ENCODE peak calls at places on chromosomes 3 and 15, in six cellular contexts. One of them, this sample, is unnamed.

GRCh38 chr3:169150874-169151273 is 512.6 kb downstream of the MECOM start:
- DNase-seq in omental fat pad: no peak
- DNase-seq in AG09319: no peak
- DNase-seq in astrocyte of the spinal cord: no peak
- DNase-seq in cardiac fibroblast: no peak
- DNase-seq in GM12878: no peak
- DNase-seq in this sample: no peak

GRCh38 chr3:36867810-36868209 is 77.0 kb downstream of the TRANK1 start:
- DNase-seq in omental fat pad: no peak
- DNase-seq in AG09319: no peak
- DNase-seq in astrocyte of the spinal cord: no peak
- DNase-seq in cardiac fibroblast: no peak
- DNase-seq in GM12878: no peak
- DNase-seq in this sample: no peak

GRCh38 chr3:194756460-194757355 is 71.0 kb downstream of the FAM43A start:
- DNase-seq in cardiac fibroblast: no peak
- DNase-seq in GM12878: no peak
- DNase-seq in astrocyte of the spinal cord: no peak
- DNase-seq in AG09319: no peak
- DNase-seq in omental fat pad: no peak
- DNase-seq in this sample: no peak

GRCh38 chr3:4271834-4272233 is 31.3 kb upstream of the SETMAR start:
- DNase-seq in omental fat pad: no peak
- DNase-seq in AG09319: no peak
- DNase-seq in cardiac fibroblast: peak
- DNase-seq in astrocyte of the spinal cord: peak
- DNase-seq in GM12878: no peak
- DNase-seq in this sample: no peak

GRCh38 chr3:101942356-101942755 is 93.0 kb downstream of the NFKBIZ start:
- DNase-seq in AG09319: no peak
- DNase-seq in cardiac fibroblast: no peak
- DNase-seq in astrocyte of the spinal cord: peak
- DNase-seq in GM12878: no peak
- DNase-seq in omental fat pad: no peak
- DNase-seq in this sample: no peak

GRCh38 chr3:104677932-104678331 is 688.8 kb upstream of the ALCAM start:
- DNase-seq in AG09319: no peak
- DNase-seq in GM12878: no peak
- DNase-seq in astrocyte of the spinal cord: no peak
- DNase-seq in cardiac fibroblast: no peak
- DNase-seq in omental fat pad: no peak
- DNase-seq in this sample: no peak

GRCh38 chr15:101672298-101672697 is 20.1 kb upstream of the TM2D3 start:
- DNase-seq in cardiac fibroblast: no peak
- DNase-seq in omental fat pad: no peak
- DNase-seq in AG09319: no peak
- DNase-seq in astrocyte of the spinal cord: no peak
- DNase-seq in GM12878: no peak
- DNase-seq in this sample: no peak

GRCh38 chr3:127172670-127173515 is 20.0 kb upstream of the PRR23E start:
- DNase-seq in omental fat pad: no peak
- DNase-seq in cardiac fibroblast: peak
- DNase-seq in GM12878: no peak
- DNase-seq in astrocyte of the spinal cord: peak
- DNase-seq in AG09319: peak
- DNase-seq in this sample: peak

GRCh38 chr15:48643776-48644497 is 1.6 kb downstream of the FBN1 start:
- DNase-seq in GM12878: no peak
- DNase-seq in omental fat pad: no peak
- DNase-seq in cardiac fibroblast: peak
- DNase-seq in AG09319: no peak
- DNase-seq in astrocyte of the spinal cord: no peak
- DNase-seq in this sample: no peak

GRCh38 chr3:133979553-133979952 is 50.2 kb downstream of the SLCO2A1 start:
- DNase-seq in astrocyte of the spinal cord: no peak
- DNase-seq in omental fat pad: no peak
- DNase-seq in cardiac fibroblast: no peak
- DNase-seq in AG09319: no peak
- DNase-seq in GM12878: no peak
- DNase-seq in this sample: no peak

GRCh38 chr3:124149081-124149480 is 157.2 kb upstream of the ROPN1 start:
- DNase-seq in cardiac fibroblast: no peak
- DNase-seq in omental fat pad: no peak
- DNase-seq in AG09319: no peak
- DNase-seq in astrocyte of the spinal cord: no peak
- DNase-seq in GM12878: no peak
- DNase-seq in this sample: no peak

GRCh38 chr3:23669541-23670255 is 136.1 kb upstream of the UBE2E1 start:
- DNase-seq in AG09319: no peak
- DNase-seq in cardiac fibroblast: no peak
- DNase-seq in GM12878: no peak
- DNase-seq in omental fat pad: no peak
- DNase-seq in astrocyte of the spinal cord: no peak
- DNase-seq in this sample: no peak

GRCh38 chr3:28799084-28799483 is 450.5 kb upstream of the AZI2 start:
- DNase-seq in cardiac fibroblast: peak
- DNase-seq in GM12878: no peak
- DNase-seq in AG09319: no peak
- DNase-seq in astrocyte of the spinal cord: no peak
- DNase-seq in omental fat pad: no peak
- DNase-seq in this sample: no peak

GRCh38 chr3:85252686-85253085 is 293.9 kb downstream of the CADM2 start:
- DNase-seq in GM12878: no peak
- DNase-seq in omental fat pad: no peak
- DNase-seq in astrocyte of the spinal cord: no peak
- DNase-seq in AG09319: no peak
- DNase-seq in cardiac fibroblast: no peak
- DNase-seq in this sample: no peak

GRCh38 chr3:184551614-184552256 is 9.8 kb upstream of the EPHB3 start:
- DNase-seq in cardiac fibroblast: no peak
- DNase-seq in GM12878: no peak
- DNase-seq in AG09319: no peak
- DNase-seq in omental fat pad: no peak
- DNase-seq in astrocyte of the spinal cord: no peak
- DNase-seq in this sample: no peak

GRCh38 chr3:106848099-106848498 is 529.1 kb upstream of the CCDC54 start:
- DNase-seq in omental fat pad: no peak
- DNase-seq in cardiac fibroblast: no peak
- DNase-seq in astrocyte of the spinal cord: no peak
- DNase-seq in AG09319: no peak
- DNase-seq in GM12878: no peak
- DNase-seq in this sample: no peak

GRCh38 chr3:127209155-127209839 is 16.4 kb downstream of the PRR23E start:
- DNase-seq in GM12878: no peak
- DNase-seq in omental fat pad: no peak
- DNase-seq in astrocyte of the spinal cord: no peak
- DNase-seq in AG09319: no peak
- DNase-seq in cardiac fibroblast: no peak
- DNase-seq in this sample: no peak

GRCh38 chr3:120113128-120114116 is 19.2 kb upstream of the GSK3B start:
- DNase-seq in omental fat pad: no peak
- DNase-seq in cardiac fibroblast: peak
- DNase-seq in GM12878: no peak
- DNase-seq in AG09319: no peak
- DNase-seq in astrocyte of the spinal cord: peak
- DNase-seq in this sample: no peak

GRCh38 chr15:95291878-95292472 is 1038.5 kb upstream of the NR2F2 start:
- DNase-seq in astrocyte of the spinal cord: peak
- DNase-seq in cardiac fibroblast: peak
- DNase-seq in omental fat pad: no peak
- DNase-seq in GM12878: no peak
- DNase-seq in AG09319: no peak
- DNase-seq in this sample: no peak

GRCh38 chr3:107684431-107684925 is 161.7 kb downstream of the BBX start:
- DNase-seq in AG09319: no peak
- DNase-seq in astrocyte of the spinal cord: peak
- DNase-seq in omental fat pad: no peak
- DNase-seq in cardiac fibroblast: no peak
- DNase-seq in GM12878: no peak
- DNase-seq in this sample: no peak

GRCh38 chr15:41989573-41990242 is 17.4 kb upstream of the EHD4 start:
- DNase-seq in omental fat pad: peak
- DNase-seq in cardiac fibroblast: peak
- DNase-seq in GM12878: no peak
- DNase-seq in AG09319: peak
- DNase-seq in astrocyte of the spinal cord: peak
- DNase-seq in this sample: peak

GRCh38 chr3:125319765-125320164 is 55.4 kb downstream of the ZNF148 start:
- DNase-seq in astrocyte of the spinal cord: no peak
- DNase-seq in omental fat pad: no peak
- DNase-seq in AG09319: no peak
- DNase-seq in GM12878: no peak
- DNase-seq in cardiac fibroblast: no peak
- DNase-seq in this sample: no peak

GRCh38 chr3:71050133-71050520 is 533.4 kb downstream of the FOXP1 start:
- DNase-seq in omental fat pad: no peak
- DNase-seq in AG09319: no peak
- DNase-seq in astrocyte of the spinal cord: peak
- DNase-seq in cardiac fibroblast: peak
- DNase-seq in GM12878: no peak
- DNase-seq in this sample: no peak

GRCh38 chr3:87969620-87970019 is 89.2 kb downstream of the CGGBP1 start:
- DNase-seq in astrocyte of the spinal cord: no peak
- DNase-seq in AG09319: no peak
- DNase-seq in GM12878: no peak
- DNase-seq in cardiac fibroblast: no peak
- DNase-seq in omental fat pad: no peak
- DNase-seq in this sample: no peak

GRCh38 chr3:101865751-101866509 is 16.6 kb downstream of the NFKBIZ start:
- DNase-seq in cardiac fibroblast: peak
- DNase-seq in astrocyte of the spinal cord: no peak
- DNase-seq in AG09319: no peak
- DNase-seq in GM12878: no peak
- DNase-seq in omental fat pad: no peak
- DNase-seq in this sample: no peak

GRCh38 chr15:70153948-70154439 is 56.3 kb upstream of the TLE3 start:
- DNase-seq in cardiac fibroblast: no peak
- DNase-seq in astrocyte of the spinal cord: no peak
- DNase-seq in AG09319: no peak
- DNase-seq in GM12878: no peak
- DNase-seq in omental fat pad: peak
- DNase-seq in this sample: no peak

GRCh38 chr15:70150405-70150747 is 52.7 kb upstream of the TLE3 start:
- DNase-seq in omental fat pad: no peak
- DNase-seq in astrocyte of the spinal cord: no peak
- DNase-seq in AG09319: no peak
- DNase-seq in cardiac fibroblast: no peak
- DNase-seq in GM12878: no peak
- DNase-seq in this sample: no peak

GRCh38 chr15:70151008-70151407 is 53.3 kb upstream of the TLE3 start:
- DNase-seq in astrocyte of the spinal cord: no peak
- DNase-seq in GM12878: no peak
- DNase-seq in AG09319: no peak
- DNase-seq in cardiac fibroblast: no peak
- DNase-seq in omental fat pad: no peak
- DNase-seq in this sample: no peak

GRCh38 chr15:70151441-70151840 is 53.7 kb upstream of the TLE3 start:
- DNase-seq in omental fat pad: no peak
- DNase-seq in cardiac fibroblast: no peak
- DNase-seq in AG09319: no peak
- DNase-seq in astrocyte of the spinal cord: no peak
- DNase-seq in GM12878: no peak
- DNase-seq in this sample: no peak

GRCh38 chr15:70152070-70152480 is 54.4 kb upstream of the TLE3 start:
- DNase-seq in astrocyte of the spinal cord: peak
- DNase-seq in AG09319: no peak
- DNase-seq in omental fat pad: peak
- DNase-seq in GM12878: no peak
- DNase-seq in cardiac fibroblast: no peak
- DNase-seq in this sample: no peak
- TF ChIP-seq CTCF in astrocyte of the spinal cord: no peak
- TF ChIP-seq CTCF in AG09319: no peak
- TF ChIP-seq CTCF in omental fat pad: no peak
- TF ChIP-seq CTCF in GM12878: no peak
- TF ChIP-seq CTCF in cardiac fibroblast: no peak
- TF ChIP-seq CTCF in this sample: no peak

GRCh38 chr3:56347219-56347871 is 120.9 kb downstream of the ERC2 start:
- DNase-seq in GM12878: no peak
- DNase-seq in AG09319: no peak
- DNase-seq in astrocyte of the spinal cord: no peak
- DNase-seq in omental fat pad: no peak
- DNase-seq in cardiac fibroblast: peak
- DNase-seq in this sample: no peak
- TF ChIP-seq CTCF in GM12878: peak
- TF ChIP-seq CTCF in AG09319: peak
- TF ChIP-seq CTCF in astrocyte of the spinal cord: peak
- TF ChIP-seq CTCF in omental fat pad: no peak
- TF ChIP-seq CTCF in cardiac fibroblast: peak
- TF ChIP-seq CTCF in this sample: no peak

GRCh38 chr15:38073278-38073930 is 139.0 kb downstream of the TMCO5A start:
- DNase-seq in GM12878: no peak
- DNase-seq in astrocyte of the spinal cord: peak
- DNase-seq in cardiac fibroblast: peak
- DNase-seq in AG09319: no peak
- DNase-seq in omental fat pad: no peak
- DNase-seq in this sample: no peak

GRCh38 chr15:38071211-38071972 is 137.0 kb downstream of the TMCO5A start:
- DNase-seq in cardiac fibroblast: no peak
- DNase-seq in GM12878: no peak
- DNase-seq in astrocyte of the spinal cord: no peak
- DNase-seq in omental fat pad: no peak
- DNase-seq in AG09319: no peak
- DNase-seq in this sample: no peak

GRCh38 chr15:38072507-38073277 is 138.3 kb downstream of the TMCO5A start:
- DNase-seq in omental fat pad: no peak
- DNase-seq in AG09319: peak
- DNase-seq in GM12878: no peak
- DNase-seq in astrocyte of the spinal cord: peak
- DNase-seq in cardiac fibroblast: peak
- DNase-seq in this sample: peak

GRCh38 chr15:38070778-38071177 is 136.3 kb downstream of the TMCO5A start:
- DNase-seq in GM12878: no peak
- DNase-seq in astrocyte of the spinal cord: no peak
- DNase-seq in cardiac fibroblast: no peak
- DNase-seq in omental fat pad: no peak
- DNase-seq in AG09319: no peak
- DNase-seq in this sample: no peak

DNA sequence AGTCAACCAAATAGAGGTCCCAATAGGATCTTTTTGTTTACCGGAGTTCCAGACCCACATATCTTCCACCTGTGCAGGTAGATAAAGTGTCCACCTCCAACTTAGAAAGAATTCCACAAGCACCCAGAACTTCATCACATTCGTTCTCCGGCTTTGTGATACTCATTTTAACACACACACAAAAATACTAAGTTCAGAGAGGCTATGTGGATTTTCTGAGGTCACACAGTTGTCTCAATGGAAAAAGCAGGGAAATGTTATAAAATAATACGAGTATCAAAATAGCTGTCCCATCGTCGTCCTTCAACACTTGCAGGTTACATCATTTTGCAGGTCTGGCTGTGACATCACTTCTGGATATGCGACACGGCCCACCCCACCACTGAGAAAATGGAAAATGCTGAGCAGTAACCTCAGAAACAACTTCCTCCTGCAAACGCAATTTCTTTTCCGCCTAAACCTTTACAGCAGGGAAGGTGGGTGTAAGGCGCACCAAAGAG is 137.6 kb downstream of the TMCO5A start:
- DNase-seq in AG09319: no peak
- DNase-seq in omental fat pad: no peak
- DNase-seq in GM12878: no peak
- DNase-seq in astrocyte of the spinal cord: no peak
- DNase-seq in cardiac fibroblast: no peak
- DNase-seq in this sample: no peak
- TF ChIP-seq CTCF in AG09319: no peak
- TF ChIP-seq CTCF in omental fat pad: no peak
- TF ChIP-seq CTCF in GM12878: no peak
- TF ChIP-seq CTCF in astrocyte of the spinal cord: no peak
- TF ChIP-seq CTCF in cardiac fibroblast: no peak
- TF ChIP-seq CTCF in this sample: no peak

GRCh38 chr15:99230867-99231266 is 18.5 kb downstream of the TTC23 start:
- DNase-seq in omental fat pad: no peak
- DNase-seq in cardiac fibroblast: no peak
- DNase-seq in AG09319: no peak
- DNase-seq in astrocyte of the spinal cord: no peak
- DNase-seq in GM12878: no peak
- DNase-seq in this sample: no peak
- TF ChIP-seq CTCF in omental fat pad: no peak
- TF ChIP-seq CTCF in cardiac fibroblast: no peak
- TF ChIP-seq CTCF in AG09319: no peak
- TF ChIP-seq CTCF in astrocyte of the spinal cord: no peak
- TF ChIP-seq CTCF in GM12878: no peak
- TF ChIP-seq CTCF in this sample: no peak